ENCODE peak calls at places on chromosomes 6 and 20, in six cellular contexts. One of them, this sample, is unnamed.

GRCh38 chr6:21601932-21602390 is 8.4 kb downstream of the SOX4 start:
- DNase-seq in choroid plexus epithelial cell: no peak
- DNase-seq in stimulated activated naive B cell treated with anti-CD40 and anti-IgM and Interleukin-4, amounts not matched to agents 10 μg/mL and 1 μg/mL and 100 μg/mL, for 72 hours: no peak
- DNase-seq in T1000: no peak
- DNase-seq in posterior vena cava: no peak
- DNase-seq in NCI-H524: no peak
- DNase-seq in this sample: no peak

GRCh38 chr6:89368107-89368506 is 15.6 kb upstream of the UBE2J1 start:
- DNase-seq in choroid plexus epithelial cell: peak
- DNase-seq in stimulated activated naive B cell treated with anti-CD40 and anti-IgM and Interleukin-4, amounts not matched to agents 10 μg/mL and 1 μg/mL and 100 μg/mL, for 72 hours: no peak
- DNase-seq in T1000: no peak
- DNase-seq in posterior vena cava: no peak
- DNase-seq in NCI-H524: peak
- DNase-seq in this sample: peak

GRCh38 chr6:35370124-35370741 is 27.9 kb downstream of the PPARD start:
- DNase-seq in choroid plexus epithelial cell: peak
- DNase-seq in stimulated activated naive B cell treated with anti-CD40 and anti-IgM and Interleukin-4, amounts not matched to agents 10 μg/mL and 1 μg/mL and 100 μg/mL, for 72 hours: peak
- DNase-seq in T1000: peak
- DNase-seq in posterior vena cava: peak
- DNase-seq in NCI-H524: no peak
- DNase-seq in this sample: peak

GRCh38 chr20:63751471-63752271 is 12.1 kb downstream of the SLC2A4RG start:
- DNase-seq in choroid plexus epithelial cell: no peak
- DNase-seq in stimulated activated naive B cell treated with anti-CD40 and anti-IgM and Interleukin-4, amounts not matched to agents 10 μg/mL and 1 μg/mL and 100 μg/mL, for 72 hours: no peak
- DNase-seq in T1000: no peak
- DNase-seq in posterior vena cava: no peak
- DNase-seq in NCI-H524: no peak
- DNase-seq in this sample: no peak

GRCh38 chr6:29491574-29491973 is 3.8 kb upstream of the MAS1L start:
- DNase-seq in choroid plexus epithelial cell: no peak
- DNase-seq in stimulated activated naive B cell treated with anti-CD40 and anti-IgM and Interleukin-4, amounts not matched to agents 10 μg/mL and 1 μg/mL and 100 μg/mL, for 72 hours: no peak
- DNase-seq in T1000: no peak
- DNase-seq in posterior vena cava: no peak
- DNase-seq in NCI-H524: no peak
- DNase-seq in this sample: no peak

GRCh38 chr6:169807219-169807618 is 55.8 kb downstream of the ERMARD start:
- DNase-seq in choroid plexus epithelial cell: no peak
- DNase-seq in stimulated activated naive B cell treated with anti-CD40 and anti-IgM and Interleukin-4, amounts not matched to agents 10 μg/mL and 1 μg/mL and 100 μg/mL, for 72 hours: no peak
- DNase-seq in T1000: no peak
- DNase-seq in posterior vena cava: peak
- DNase-seq in NCI-H524: no peak
- DNase-seq in this sample: no peak

GRCh38 chr6:17986656-17987575 is 519 bp downstream of the KIF13A start:
- DNase-seq in choroid plexus epithelial cell: peak
- DNase-seq in stimulated activated naive B cell treated with anti-CD40 and anti-IgM and Interleukin-4, amounts not matched to agents 10 μg/mL and 1 μg/mL and 100 μg/mL, for 72 hours: no peak
- DNase-seq in T1000: peak
- DNase-seq in posterior vena cava: peak
- DNase-seq in NCI-H524: no peak
- DNase-seq in this sample: no peak

GRCh38 chr6:148263010-148263409 is 79.6 kb upstream of the SASH1 start:
- DNase-seq in choroid plexus epithelial cell: peak
- DNase-seq in stimulated activated naive B cell treated with anti-CD40 and anti-IgM and Interleukin-4, amounts not matched to agents 10 μg/mL and 1 μg/mL and 100 μg/mL, for 72 hours: no peak
- DNase-seq in T1000: no peak
- DNase-seq in posterior vena cava: no peak
- DNase-seq in NCI-H524: no peak
- DNase-seq in this sample: no peak

GRCh38 chr6:51554029-51554428 is 533.4 kb downstream of the PKHD1 start:
- DNase-seq in choroid plexus epithelial cell: no peak
- DNase-seq in stimulated activated naive B cell treated with anti-CD40 and anti-IgM and Interleukin-4, amounts not matched to agents 10 μg/mL and 1 μg/mL and 100 μg/mL, for 72 hours: no peak
- DNase-seq in T1000: no peak
- DNase-seq in posterior vena cava: no peak
- DNase-seq in NCI-H524: no peak
- DNase-seq in this sample: no peak

GRCh38 chr6:53827485-53827884 is 32.7 kb downstream of the LRRC1 start:
- DNase-seq in choroid plexus epithelial cell: no peak
- DNase-seq in stimulated activated naive B cell treated with anti-CD40 and anti-IgM and Interleukin-4, amounts not matched to agents 10 μg/mL and 1 μg/mL and 100 μg/mL, for 72 hours: no peak
- DNase-seq in T1000: no peak
- DNase-seq in posterior vena cava: no peak
- DNase-seq in NCI-H524: no peak
- DNase-seq in this sample: no peak

GRCh38 chr20:63270606-63271325 is 1.8 kb upstream of the ARFGAP1 start:
- DNase-seq in choroid plexus epithelial cell: no peak
- DNase-seq in stimulated activated naive B cell treated with anti-CD40 and anti-IgM and Interleukin-4, amounts not matched to agents 10 μg/mL and 1 μg/mL and 100 μg/mL, for 72 hours: no peak
- DNase-seq in T1000: no peak
- DNase-seq in posterior vena cava: no peak
- DNase-seq in NCI-H524: no peak
- DNase-seq in this sample: no peak

GRCh38 chr20:49447946-49448809 is 34.3 kb downstream of the KCNB1 start:
- DNase-seq in choroid plexus epithelial cell: peak
- DNase-seq in stimulated activated naive B cell treated with anti-CD40 and anti-IgM and Interleukin-4, amounts not matched to agents 10 μg/mL and 1 μg/mL and 100 μg/mL, for 72 hours: no peak
- DNase-seq in T1000: no peak
- DNase-seq in posterior vena cava: peak
- DNase-seq in NCI-H524: no peak
- DNase-seq in this sample: peak

GRCh38 chr20:41507851-41508250 is 110.3 kb downstream of the CHD6 start:
- DNase-seq in choroid plexus epithelial cell: no peak
- DNase-seq in stimulated activated naive B cell treated with anti-CD40 and anti-IgM and Interleukin-4, amounts not matched to agents 10 μg/mL and 1 μg/mL and 100 μg/mL, for 72 hours: no peak
- DNase-seq in T1000: no peak
- DNase-seq in posterior vena cava: no peak
- DNase-seq in NCI-H524: no peak
- DNase-seq in this sample: no peak

GRCh38 chr6:8299034-8299433 is 136.3 kb downstream of the SLC35B3 start:
- DNase-seq in choroid plexus epithelial cell: no peak
- DNase-seq in stimulated activated naive B cell treated with anti-CD40 and anti-IgM and Interleukin-4, amounts not matched to agents 10 μg/mL and 1 μg/mL and 100 μg/mL, for 72 hours: no peak
- DNase-seq in T1000: no peak
- DNase-seq in posterior vena cava: no peak
- DNase-seq in NCI-H524: no peak
- DNase-seq in this sample: no peak

GRCh38 chr20:64077876-64078551 is 1.3 kb downstream of the RGS19 start:
- DNase-seq in choroid plexus epithelial cell: no peak
- DNase-seq in stimulated activated naive B cell treated with anti-CD40 and anti-IgM and Interleukin-4, amounts not matched to agents 10 μg/mL and 1 μg/mL and 100 μg/mL, for 72 hours: peak
- DNase-seq in T1000: no peak
- DNase-seq in posterior vena cava: no peak
- DNase-seq in NCI-H524: no peak
- DNase-seq in this sample: no peak

GRCh38 chr6:155177369-155177961 is 86.3 kb upstream of the CLDN20 start:
- DNase-seq in choroid plexus epithelial cell: peak
- DNase-seq in stimulated activated naive B cell treated with anti-CD40 and anti-IgM and Interleukin-4, amounts not matched to agents 10 μg/mL and 1 μg/mL and 100 μg/mL, for 72 hours: no peak
- DNase-seq in T1000: peak
- DNase-seq in posterior vena cava: no peak
- DNase-seq in NCI-H524: peak
- DNase-seq in this sample: peak

GRCh38 chr6:45545416-45545815 is 167.7 kb upstream of the SUPT3H start:
- DNase-seq in choroid plexus epithelial cell: no peak
- DNase-seq in stimulated activated naive B cell treated with anti-CD40 and anti-IgM and Interleukin-4, amounts not matched to agents 10 μg/mL and 1 μg/mL and 100 μg/mL, for 72 hours: no peak
- DNase-seq in T1000: no peak
- DNase-seq in posterior vena cava: no peak
- DNase-seq in NCI-H524: no peak
- DNase-seq in this sample: no peak

GRCh38 chr6:13098808-13099570 is 229.3 kb downstream of the TBC1D7 start:
- DNase-seq in choroid plexus epithelial cell: no peak
- DNase-seq in stimulated activated naive B cell treated with anti-CD40 and anti-IgM and Interleukin-4, amounts not matched to agents 10 μg/mL and 1 μg/mL and 100 μg/mL, for 72 hours: peak
- DNase-seq in T1000: no peak
- DNase-seq in posterior vena cava: no peak
- DNase-seq in NCI-H524: no peak
- DNase-seq in this sample: no peak

GRCh38 chr6:10555625-10556309 is 34.6 kb downstream of the GCNT2 start:
- DNase-seq in choroid plexus epithelial cell: peak
- DNase-seq in stimulated activated naive B cell treated with anti-CD40 and anti-IgM and Interleukin-4, amounts not matched to agents 10 μg/mL and 1 μg/mL and 100 μg/mL, for 72 hours: no peak
- DNase-seq in T1000: peak
- DNase-seq in posterior vena cava: peak
- DNase-seq in NCI-H524: peak
- DNase-seq in this sample: peak

GRCh38 chr6:13760307-13760706 is 48.7 kb upstream of the RANBP9 start:
- DNase-seq in choroid plexus epithelial cell: no peak
- DNase-seq in stimulated activated naive B cell treated with anti-CD40 and anti-IgM and Interleukin-4, amounts not matched to agents 10 μg/mL and 1 μg/mL and 100 μg/mL, for 72 hours: no peak
- DNase-seq in T1000: no peak
- DNase-seq in posterior vena cava: no peak
- DNase-seq in NCI-H524: no peak
- DNase-seq in this sample: no peak

GRCh38 chr20:3255728-3256127 is 16.7 kb upstream of the SLC4A11 start:
- DNase-seq in choroid plexus epithelial cell: no peak
- DNase-seq in stimulated activated naive B cell treated with anti-CD40 and anti-IgM and Interleukin-4, amounts not matched to agents 10 μg/mL and 1 μg/mL and 100 μg/mL, for 72 hours: no peak
- DNase-seq in T1000: no peak
- DNase-seq in posterior vena cava: no peak
- DNase-seq in NCI-H524: no peak
- DNase-seq in this sample: no peak

GRCh38 chr6:131383421-131384411 is 189.3 kb upstream of the ARG1 start:
- DNase-seq in choroid plexus epithelial cell: no peak
- DNase-seq in stimulated activated naive B cell treated with anti-CD40 and anti-IgM and Interleukin-4, amounts not matched to agents 10 μg/mL and 1 μg/mL and 100 μg/mL, for 72 hours: no peak
- DNase-seq in T1000: no peak
- DNase-seq in posterior vena cava: no peak
- DNase-seq in NCI-H524: peak
- DNase-seq in this sample: no peak

GRCh38 chr6:159981591-159982245 is 12.8 kb downstream of the IGF2R start:
- DNase-seq in choroid plexus epithelial cell: peak
- DNase-seq in stimulated activated naive B cell treated with anti-CD40 and anti-IgM and Interleukin-4, amounts not matched to agents 10 μg/mL and 1 μg/mL and 100 μg/mL, for 72 hours: peak
- DNase-seq in T1000: no peak
- DNase-seq in posterior vena cava: peak
- DNase-seq in NCI-H524: no peak
- DNase-seq in this sample: no peak

GRCh38 chr6:37971711-37972410 is 152.3 kb downstream of the ZFAND3 start:
- DNase-seq in choroid plexus epithelial cell: no peak
- DNase-seq in stimulated activated naive B cell treated with anti-CD40 and anti-IgM and Interleukin-4, amounts not matched to agents 10 μg/mL and 1 μg/mL and 100 μg/mL, for 72 hours: no peak
- DNase-seq in T1000: no peak
- DNase-seq in posterior vena cava: no peak
- DNase-seq in NCI-H524: peak
- DNase-seq in this sample: no peak

GRCh38 chr20:45890077-45890996 is 671 bp downstream of the NEURL2 start:
- DNase-seq in choroid plexus epithelial cell: peak
- DNase-seq in stimulated activated naive B cell treated with anti-CD40 and anti-IgM and Interleukin-4, amounts not matched to agents 10 μg/mL and 1 μg/mL and 100 μg/mL, for 72 hours: peak
- DNase-seq in T1000: no peak
- DNase-seq in posterior vena cava: peak
- DNase-seq in NCI-H524: peak
- DNase-seq in this sample: peak

This sample was measured in stromal cell of bone marrow.